ENCODE peak calls at places on chromosome 16, in five cellular contexts. P, D, U, I and R are unnamed samples.

GRCh38 chr16:85136213-85136704 is 24.0 kb upstream of the CIBAR2 start:
- DNase-seq in D (no peak), P (no peak), U (peak), I (peak), R (no peak)

GRCh38 chr16:17307501-17307900 is 163.3 kb downstream of the XYLT1 start:
- DNase-seq in P (no peak), U (no peak), I (no peak), D (no peak), R (no peak)

GRCh38 chr16:12729448-12729847 is 74.2 kb downstream of the CPPED1 start:
- DNase-seq in I (no peak), U (peak), D (no peak), P (peak), R (no peak)

GRCh38 chr16:85794696-85795095 is 4.6 kb downstream of the EMC8 start:
- DNase-seq in U (no peak), I (no peak), D (no peak), P (no peak), R (no peak)

GRCh38 chr16:81846105-81846504 is 67.0 kb downstream of the PLCG2 start:
- DNase-seq in U (no peak), I (no peak), P (no peak), D (no peak), R (no peak)

GRCh38 chr16:4313563-4314531 is 2.0 kb upstream of the GLIS2 start:
- DNase-seq in P (no peak), U (no peak), D (peak), I (no peak), R (no peak)

GRCh38 chr16:86982347-86982596 is 334.9 kb downstream of the C16orf95 start:
- DNase-seq in U (no peak), P (no peak), I (no peak), D (no peak), R (no peak)

GRCh38 chr16:68235105-68235881 is 634 bp downstream of the ESRP2 start:
- DNase-seq in D (peak), P (no peak), I (no peak), U (no peak), R (peak)

GRCh38 chr16:59192551-59193199 is 458.6 kb upstream of the GOT2 start:
- DNase-seq in U (peak), I (no peak), D (no peak), P (peak), R (no peak)

GRCh38 chr16:69451166-69451565 is 26.7 kb downstream of the CYB5B start:
- DNase-seq in P (no peak), D (no peak), I (no peak), U (no peak), R (no peak)

GRCh38 chr16:88535181-88535856 is 34.9 kb upstream of the ZC3H18 start:
- DNase-seq in I (no peak), D (peak), P (no peak), U (no peak), R (no peak)

GRCh38 chr16:85551319-85551978 is 61.7 kb upstream of the GSE1 start:
- DNase-seq in I (no peak), U (no peak), P (no peak), D (no peak), R (no peak)

GRCh38 chr16:21568502-21569189 is 30.7 kb upstream of the METTL9 start:
- DNase-seq in D (no peak), P (no peak), U (no peak), I (no peak), R (peak)

GRCh38 chr16:13919330-13919682 is 648 bp upstream of the ERCC4 start:
- DNase-seq in I (no peak), P (peak), D (no peak), U (peak), R (no peak)

GRCh38 chr16:4513086-4513860 is 25.3 kb downstream of the CDIP1 start:
- DNase-seq in U (no peak), I (peak), P (no peak), D (no peak), R (no peak)

GRCh38 chr16:77437859-77438258 is 3.0 kb upstream of the ADAMTS18 start:
- DNase-seq in I (no peak), U (no peak), D (no peak), P (no peak), R (no peak)

GRCh38 chr16:88298166-88298881 is 84.4 kb upstream of the ZNF469 start:
- DNase-seq in I (peak), P (peak), D (peak), U (peak), R (peak)

GRCh38 chr16:17147942-17148341 is 322.8 kb downstream of the XYLT1 start:
- DNase-seq in U (no peak), D (no peak), I (no peak), P (no peak), R (no peak)

GRCh38 chr16:82105107-82105506 is 64.9 kb downstream of the MPHOSPH6 start:
- DNase-seq in D (no peak), I (no peak), U (no peak), P (no peak), R (no peak)